ENCODE peak calls at places on chromosomes 3 and 15, in six cellular contexts. Y is IMR-90, B is astrocyte, A is HepG2, E is A549, M is hepatocyte. X is an unnamed sample.

GRCh38 chr3:82496890-82497560 is 735.6 kb upstream of the GBE1 start:
- DNase-seq in E (no peak), A (peak), M (peak), Y (no peak), B (no peak), X (no peak)

GRCh38 chr15:70109982-70110381 is 12.3 kb upstream of the TLE3 start:
- DNase-seq in B (no peak), E (no peak), Y (no peak), A (no peak), M (no peak), X (no peak)

GRCh38 chr15:58447244-58448010 is 15.6 kb downstream of the LIPC start:
- DNase-seq in Y (peak), M (no peak), B (peak), E (no peak), A (no peak), X (peak)

GRCh38 chr3:197305854-197306253 is 7.4 kb upstream of the DLG1 start:
- DNase-seq in Y (peak), B (peak), A (no peak), E (no peak), M (no peak), X (peak)

GRCh38 chr15:93042211-93042610 is 46.8 kb downstream of the RGMA start:
- DNase-seq in A (no peak), M (no peak), B (no peak), Y (no peak), E (no peak), X (no peak)

GRCh38 chr15:31483053-31483923 is 156.7 kb downstream of the KLF13 start:
- DNase-seq in A (no peak), B (no peak), E (no peak), Y (no peak), M (no peak), X (no peak)

GRCh38 chr15:52068004-52068403 is 44.6 kb downstream of the BCL2L10 start:
- DNase-seq in B (no peak), E (no peak), A (no peak), Y (peak), M (no peak), X (no peak)

GRCh38 chr3:188539631-188540194 is 385.8 kb downstream of the LPP start:
- DNase-seq in Y (no peak), E (no peak), A (no peak), M (no peak), B (peak), X (no peak)

GRCh38 chr15:77418341-77419049 is 1.4 kb downstream of the PEAK1 start:
- DNase-seq in E (peak), Y (peak), A (no peak), M (no peak), B (peak), X (no peak)

GRCh38 chr15:101318147-101318809 is 23.2 kb upstream of the SNRPA1 start:
- DNase-seq in B (no peak), Y (no peak), M (no peak), A (no peak), E (no peak), X (no peak)

DNA sequence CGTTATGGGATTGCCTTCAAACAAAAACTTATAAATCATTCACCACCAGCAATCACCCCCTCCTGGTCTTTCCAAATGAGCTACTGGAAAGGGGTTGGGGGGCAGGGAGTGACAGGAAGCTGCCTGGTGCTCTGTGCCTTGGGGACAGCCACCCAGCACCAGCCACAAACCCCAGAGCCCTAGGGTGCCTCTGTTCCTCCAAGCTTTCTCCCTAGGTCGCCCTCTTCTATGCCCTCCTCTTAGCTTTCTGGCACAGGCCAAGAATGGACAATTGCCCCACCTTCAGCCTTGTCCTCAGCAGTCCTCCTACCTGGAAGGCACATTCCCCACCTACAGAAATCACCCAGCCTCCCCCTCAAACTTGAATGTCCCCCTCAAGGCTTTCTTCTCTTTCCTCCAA is 3.3 kb downstream of the OXTR start:
- DNase-seq in B (no peak), M (no peak), E (no peak), Y (no peak), A (no peak), X (no peak)
- H3K4me3 ChIP-seq in B (peak), M (no peak), E (no peak), Y (no peak), A (no peak), X (peak)

GRCh38 chr15:63160638-63161037 is 3.4 kb upstream of the RPS27L start:
- DNase-seq in E (no peak), B (no peak), M (no peak), Y (no peak), A (no peak), X (no peak)
- TF ChIP-seq CTCF in E (no peak), B (no peak), M (no peak), Y (no peak), A (no peak), X (no peak)

GRCh38 chr15:64776402-64776786 is 1.0 kb upstream of the RBPMS2 start:
- DNase-seq in A (no peak), B (no peak), M (no peak), Y (no peak), E (no peak), X (no peak)

GRCh38 chr15:64775551-64776401 is at the start of gene RBPMS2:
- DNase-seq in E (peak), Y (peak), M (peak), A (no peak), B (no peak), X (no peak)

GRCh38 chr15:64772964-64773363 is 2.4 kb downstream of the RBPMS2 start:
- DNase-seq in A (no peak), Y (no peak), M (no peak), B (no peak), E (no peak), X (no peak)

GRCh38 chr15:64773606-64774555 is 1.5 kb downstream of the RBPMS2 start:
- DNase-seq in Y (no peak), A (no peak), E (no peak), M (no peak), B (no peak), X (no peak)

GRCh38 chr15:64774556-64775523 is 549 bp downstream of the RBPMS2 start:
- DNase-seq in A (no peak), Y (no peak), E (no peak), B (no peak), M (peak), X (no peak)
- H3K4me3 ChIP-seq in A (peak), Y (peak), E (peak), B (peak), M (peak), X (peak)

DNA sequence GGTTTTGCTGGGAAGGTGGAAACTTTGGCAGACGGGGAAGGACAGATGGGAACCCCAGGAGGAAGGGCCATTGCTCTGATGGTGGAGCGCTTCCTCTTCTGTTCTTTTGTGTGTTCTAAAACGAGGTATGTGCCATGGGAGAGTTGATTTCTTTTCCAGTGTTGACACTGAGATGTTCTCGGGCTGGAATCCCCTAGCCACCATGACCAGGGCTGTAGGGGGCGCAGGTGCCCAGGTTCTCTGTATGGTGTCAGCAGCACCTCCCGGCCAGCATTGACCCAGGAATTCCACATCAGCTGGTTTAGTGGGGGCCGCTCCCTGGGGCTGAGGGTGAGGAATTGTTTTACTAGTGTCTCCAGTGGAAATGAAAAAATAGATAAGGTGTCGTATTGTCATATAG is 34.3 kb upstream of the ACAD9 start:
- DNase-seq in Y (no peak), A (peak), E (no peak), B (no peak), M (no peak), X (no peak)
- TF ChIP-seq CTCF in Y (no peak), A (peak), E (no peak), B (peak), M (peak), X (peak)

X was measured in AG09309.